ENCODE peak calls at places on chromosomes 7 and 10, in seven cellular contexts. M is H54; C is Kasumi-1; O is stomach; X is activated naive CD4-positive, alpha-beta T cell treated with anti-CD3 and anti-CD28 coated beads, Interleukin-2, amount 10 ng/mL, durations not matched to agents 7 days and 5 days; U is anterior cingulate cortex; D is activated CD4-positive, alpha-beta memory T cell treated with anti-CD3 and anti-CD28 coated beads for 36 hours. K is an unnamed sample.

GRCh38 chr10:19825690-19826089 is 9.5 kb downstream of the PLXDC2 start:
- DNase-seq in M (no peak), O (no peak), D (no peak), C (peak), U (no peak), X (no peak), K (peak)

GRCh38 chr10:44395902-44396670 is 11.2 kb upstream of the CXCL12 start:
- DNase-seq in D (no peak), M (no peak), X (no peak), O (no peak), U (no peak), C (no peak), K (no peak)

GRCh38 chr10:100446130-100446761 is 16.6 kb upstream of the WNT8B start:
- DNase-seq in X (no peak), O (no peak), C (no peak), D (peak), U (no peak), M (no peak), K (no peak)

GRCh38 chr7:93015193-93016084 is 102.3 kb downstream of the SAMD9 start:
- DNase-seq in X (no peak), C (no peak), U (no peak), O (no peak), D (no peak), M (no peak), K (no peak)

GRCh38 chr10:6204063-6204340 is 1.3 kb downstream of the PFKFB3 start:
- DNase-seq in X (peak), M (peak), C (no peak), D (peak), U (no peak), O (peak), K (no peak)

GRCh38 chr10:33485276-33485675 is 150.8 kb upstream of the NRP1 start:
- DNase-seq in D (no peak), C (no peak), M (no peak), U (no peak), X (no peak), O (no peak), K (no peak)

GRCh38 chr10:87659571-87660483 is at the start of gene PAPSS2:
- DNase-seq in U (no peak), C (peak), O (peak), D (peak), X (peak), M (no peak), K (peak)

GRCh38 chr7:109335951-109336350 is 766.3 kb downstream of the DNAJB9 start:
- DNase-seq in C (no peak), U (no peak), M (no peak), O (no peak), D (no peak), X (no peak), K (no peak)

GRCh38 chr7:129780257-129781127 is 169.0 kb downstream of the NRF1 start:
- DNase-seq in O (peak), X (peak), C (peak), M (peak), U (no peak), D (peak), K (peak)

GRCh38 chr10:33336606-33337334 is 2.3 kb upstream of the NRP1 start:
- DNase-seq in C (no peak), U (no peak), X (no peak), D (no peak), O (no peak), M (no peak), K (no peak)

GRCh38 chr7:2476298-2476697 is at the start of gene GRIFIN:
- DNase-seq in U (no peak), O (no peak), C (no peak), M (no peak), X (no peak), D (no peak), K (no peak)

GRCh38 chr10:124717911-124718734 is 26.1 kb downstream of the FAM53B start:
- DNase-seq in O (no peak), C (peak), X (peak), U (no peak), D (peak), M (no peak), K (peak)

GRCh38 chr7:76234931-76235441 is 33.3 kb downstream of the SRRM3 start:
- DNase-seq in U (peak), D (peak), C (no peak), X (peak), O (peak), M (peak), K (peak)

GRCh38 chr7:79529896-79530235 is 76.4 kb upstream of the MAGI2 start:
- DNase-seq in D (no peak), O (no peak), X (no peak), C (no peak), M (no peak), U (no peak), K (no peak)

GRCh38 chr10:30813872-30814471 is 184.4 kb upstream of the LYZL2 start:
- DNase-seq in O (no peak), C (peak), X (no peak), M (peak), D (peak), U (no peak), K (no peak)

GRCh38 chr7:104643587-104644217 is 315.3 kb downstream of the LHFPL3 start:
- DNase-seq in M (peak), D (no peak), U (no peak), X (peak), C (peak), O (no peak), K (peak)

GRCh38 chr10:118808601-118809371 is 54.0 kb upstream of the CACUL1 start:
- DNase-seq in X (no peak), U (no peak), C (no peak), D (no peak), M (no peak), O (peak), K (no peak)

GRCh38 chr7:127598318-127598717 is 4.8 kb downstream of the FSCN3 start:
- DNase-seq in D (peak), O (no peak), U (no peak), M (no peak), X (no peak), C (no peak), K (no peak)

GRCh38 chr10:27369832-27370231 is 129.2 kb upstream of the ACBD5 start:
- DNase-seq in U (no peak), M (no peak), X (no peak), O (no peak), C (peak), D (no peak), K (peak)

GRCh38 chr7:147231275-147231674 is 1114.7 kb downstream of the CNTNAP2 start:
- DNase-seq in D (no peak), U (no peak), C (no peak), O (no peak), X (no peak), M (no peak), K (no peak)

GRCh38 chr7:122528879-122529481 is 169.9 kb downstream of the RNF133 start:
- DNase-seq in C (peak), X (no peak), O (no peak), M (no peak), U (no peak), D (no peak), K (peak)

GRCh38 chr10:50554381-50554994 is 69.3 kb downstream of the SGMS1 start:
- DNase-seq in X (no peak), U (no peak), D (no peak), O (no peak), C (no peak), M (no peak), K (no peak)

GRCh38 chr10:1673568-1674345 is 63.6 kb downstream of the ADARB2 start:
- DNase-seq in C (no peak), U (no peak), M (no peak), O (no peak), D (no peak), X (no peak), K (no peak)

GRCh38 chr10:630581-631073 is 58.8 kb downstream of the DIP2C start:
- DNase-seq in C (no peak), D (no peak), O (no peak), M (no peak), X (no peak), U (no peak), K (no peak)

GRCh38 chr10:52409195-52409594 is 95.1 kb downstream of the DKK1 start:
- DNase-seq in U (no peak), D (no peak), M (no peak), O (no peak), X (no peak), C (no peak), K (no peak)

GRCh38 chr10:71068811-71069411 is 143.5 kb upstream of the UNC5B start:
- DNase-seq in O (no peak), U (peak), X (no peak), C (no peak), D (no peak), M (peak), K (no peak)

GRCh38 chr10:2938869-2939268 is 128.5 kb upstream of the PFKP start:
- DNase-seq in U (no peak), O (no peak), M (no peak), X (no peak), C (no peak), D (no peak), K (no peak)

GRCh38 chr10:10824611-10825148 is 193.0 kb upstream of the CELF2 start:
- DNase-seq in U (no peak), X (no peak), O (no peak), M (no peak), C (no peak), D (no peak), K (no peak)

GRCh38 chr7:128408709-128409434 is 910 bp downstream of the IMPDH1 start:
- DNase-seq in C (no peak), O (no peak), U (no peak), D (no peak), X (peak), M (peak), K (no peak)